ENCODE peak calls at places on chromosomes 13 and 19, in nine cellular contexts. G is Peyer's patch; K is activated B cell treated with CpG ODN at 0.5 μM for 24 hours; F is AG10803; Z is CD8-positive, alpha-beta T cell; E is cardiac fibroblast; O is lower lobe of right lung; H is tibial nerve; V is Caco-2. P is an unnamed sample.

GRCh38 chr13:76148926-76149325 is 512.8 kb downstream of the LMO7 start:
- DNase-seq in G (no peak), K (no peak), F (peak), Z (no peak), E (peak), O (no peak), H (no peak), V (no peak), P (no peak)

GRCh38 chr13:101892296-101892695 is 439.8 kb downstream of the ITGBL1 start:
- DNase-seq in G (no peak), K (no peak), F (no peak), Z (no peak), E (no peak), O (no peak), H (no peak), V (no peak), P (no peak)

GRCh38 chr19:12035220-12036172 is at the start of gene ZNF433:
- DNase-seq in G (peak), K (peak), F (peak), Z (peak), E (peak), O (peak), H (peak), V (peak), P (peak)

GRCh38 chr19:56145698-56146097 is 4.6 kb downstream of the ZNF444 start:
- DNase-seq in G (no peak), K (no peak), F (no peak), Z (no peak), E (no peak), O (no peak), H (no peak), V (no peak), P (no peak)

GRCh38 chr13:93496985-93497673 is 270.5 kb downstream of the GPC6 start:
- DNase-seq in G (no peak), K (no peak), F (no peak), Z (no peak), E (peak), O (no peak), H (no peak), V (no peak), P (no peak)

GRCh38 chr13:28792992-28793391 is 27.1 kb upstream of the MTUS2 start:
- DNase-seq in G (no peak), K (no peak), F (peak), Z (no peak), E (peak), O (no peak), H (no peak), V (no peak), P (no peak)

GRCh38 chr19:55172741-55173140 is 6.3 kb upstream of the DNAAF3 start:
- DNase-seq in G (no peak), K (no peak), F (peak), Z (no peak), E (peak), O (no peak), H (no peak), V (no peak), P (no peak)

GRCh38 chr13:71522976-71523517 is 344.0 kb downstream of the DACH1 start:
- DNase-seq in G (no peak), K (no peak), F (no peak), Z (no peak), E (no peak), O (no peak), H (no peak), V (no peak), P (no peak)

GRCh38 chr13:104759069-104759468 is 1692.9 kb upstream of the SLC10A2 start:
- DNase-seq in G (no peak), K (no peak), F (no peak), Z (no peak), E (no peak), O (no peak), H (no peak), V (no peak), P (no peak)

GRCh38 chr19:17779281-17779930 is 15.5 kb upstream of the B3GNT3 start:
- DNase-seq in G (peak), K (no peak), F (peak), Z (no peak), E (peak), O (peak), H (no peak), V (no peak), P (no peak)

GRCh38 chr13:72677431-72677830 is 50.0 kb downstream of the MZT1 start:
- DNase-seq in G (no peak), K (no peak), F (no peak), Z (no peak), E (no peak), O (no peak), H (no peak), V (peak), P (no peak)

GRCh38 chr19:13163609-13164364 is 13.6 kb downstream of the IER2 start:
- DNase-seq in G (peak), K (peak), F (peak), Z (peak), E (peak), O (peak), H (peak), V (peak), P (no peak)

GRCh38 chr19:53102701-53103140 is 501 bp downstream of the ZNF160 start:
- DNase-seq in G (no peak), K (no peak), F (peak), Z (no peak), E (peak), O (peak), H (no peak), V (peak), P (no peak)

GRCh38 chr13:24038846-24039330 is 121.6 kb upstream of the SPATA13 start:
- DNase-seq in G (no peak), K (no peak), F (peak), Z (no peak), E (no peak), O (no peak), H (no peak), V (no peak), P (no peak)

GRCh38 chr19:38743394-38744297 is 628 bp downstream of the CAPN12 start:
- DNase-seq in G (no peak), K (no peak), F (no peak), Z (no peak), E (no peak), O (peak), H (no peak), V (no peak), P (no peak)

GRCh38 chr13:113001251-113002140 is 32.5 kb downstream of the MCF2L start:
- DNase-seq in G (no peak), K (no peak), F (no peak), Z (no peak), E (peak), O (peak), H (no peak), V (peak), P (peak)

GRCh38 chr19:53102186-53102585 is 1.0 kb downstream of the ZNF160 start:
- DNase-seq in G (no peak), K (no peak), F (no peak), Z (no peak), E (no peak), O (no peak), H (no peak), V (no peak), P (no peak)

GRCh38 chr19:55376381-55376933 is at the start of gene TMEM190:
- DNase-seq in G (no peak), K (no peak), F (no peak), Z (no peak), E (no peak), O (no peak), H (no peak), V (peak), P (no peak)

GRCh38 chr13:98657506-98658085 is 80.7 kb upstream of the STK24 start:
- DNase-seq in G (no peak), K (no peak), F (peak), Z (no peak), E (no peak), O (no peak), H (no peak), V (no peak), P (no peak)

GRCh38 chr13:32802159-32802558 is 214.1 kb upstream of the KL start:
- DNase-seq in G (no peak), K (no peak), F (no peak), Z (no peak), E (no peak), O (no peak), H (no peak), V (no peak), P (no peak)

GRCh38 chr13:50230365-50230978 is 215.2 kb downstream of the KCNRG start:
- DNase-seq in G (no peak), K (no peak), F (peak), Z (no peak), E (peak), O (no peak), H (no peak), V (peak), P (no peak)

GRCh38 chr13:97307882-97308624 is 85.9 kb downstream of the MBNL2 start:
- DNase-seq in G (no peak), K (no peak), F (peak), Z (no peak), E (peak), O (no peak), H (peak), V (no peak), P (no peak)

GRCh38 chr13:97222934-97223710 is 989 bp downstream of the MBNL2 start:
- DNase-seq in G (no peak), K (no peak), F (peak), Z (no peak), E (no peak), O (no peak), H (no peak), V (no peak), P (no peak)

DNA sequence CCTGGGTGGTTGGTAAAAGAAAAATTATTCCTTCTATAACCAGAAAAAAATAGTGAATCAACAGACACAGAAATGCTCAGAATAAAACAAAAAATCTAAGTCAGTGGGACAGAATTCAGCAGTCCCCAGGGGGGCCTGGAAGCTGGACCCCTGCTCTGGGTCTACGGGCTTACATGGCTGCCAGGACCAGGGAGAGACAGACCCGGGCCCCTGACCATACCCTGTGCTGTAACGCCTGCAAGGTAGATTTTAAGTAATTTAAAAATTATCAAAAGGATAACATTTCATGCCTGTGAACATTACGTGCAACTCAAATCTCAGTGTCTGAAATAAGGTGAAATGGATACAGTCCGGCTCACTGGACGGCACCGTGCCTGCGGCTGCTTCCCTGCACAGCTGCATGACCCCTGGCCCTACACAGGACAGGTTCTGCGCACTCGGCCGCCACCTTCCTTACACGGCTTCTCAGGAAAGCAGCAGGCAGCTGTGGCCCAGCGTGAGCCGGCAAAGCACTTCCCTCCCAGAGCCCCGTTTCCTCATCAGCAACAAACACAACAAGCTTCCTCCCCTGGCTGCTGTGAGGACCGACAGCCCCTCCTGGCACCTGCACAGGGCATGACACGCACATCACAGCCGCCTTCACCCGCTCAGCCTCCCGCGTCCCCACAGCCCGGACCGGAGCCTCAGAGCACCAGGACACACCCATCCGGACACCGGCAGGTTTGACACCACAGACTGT is 22.2 kb downstream of the RASA3 start:
- DNase-seq in G (peak), K (peak), F (peak), Z (peak), E (no peak), O (peak), H (peak), V (no peak), P (no peak)
- TF ChIP-seq CTCF in G (peak), K (no peak), F (peak), Z (peak), E (no peak), O (peak), H (no peak), V (no peak), P (no peak)

GRCh38 chr19:31364956-31365355 is 15.7 kb upstream of the TSHZ3 start:
- DNase-seq in G (no peak), K (no peak), F (no peak), Z (no peak), E (no peak), O (no peak), H (no peak), V (no peak), P (no peak)
- TF ChIP-seq CTCF in G (no peak), K (no peak), F (no peak), Z (no peak), E (no peak), O (no peak), H (no peak), V (no peak), P (no peak)

GRCh38 chr19:20513179-20513934 is 52.2 kb downstream of the ZNF737 start:
- DNase-seq in G (no peak), K (no peak), F (no peak), Z (no peak), E (no peak), O (no peak), H (no peak), V (no peak), P (no peak)
- TF ChIP-seq CTCF in G (no peak), K (no peak), F (no peak), Z (no peak), E (no peak), O (no peak), H (no peak), V (no peak), P (no peak)

GRCh38 chr13:30850867-30851211 is 55.2 kb upstream of the MEDAG start:
- DNase-seq in G (no peak), K (no peak), F (no peak), Z (no peak), E (no peak), O (no peak), H (no peak), V (no peak), P (no peak)
- TF ChIP-seq CTCF in G (no peak), K (no peak), F (no peak), Z (no peak), E (no peak), O (no peak), H (no peak), V (no peak), P (no peak)

DNA sequence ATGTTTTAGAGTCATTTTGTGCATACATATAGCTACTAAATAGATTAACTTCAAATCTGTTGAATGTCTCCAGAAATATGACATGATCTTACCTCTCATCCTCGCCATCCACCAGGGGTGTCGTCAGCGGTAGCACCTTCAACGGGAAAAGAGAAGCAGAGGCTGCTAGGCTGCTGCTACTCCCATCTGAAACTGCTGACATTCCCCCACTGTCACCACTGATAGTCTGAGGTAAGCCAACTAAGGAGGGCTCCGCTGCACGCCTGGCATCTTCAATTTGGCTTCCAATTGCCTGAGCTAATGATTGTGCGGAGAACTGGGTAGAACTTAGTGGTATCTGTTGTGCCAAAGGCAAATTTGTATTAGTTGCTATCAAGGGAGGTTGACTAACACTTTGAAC is 3.1 kb downstream of the TSC22D1 start:
- DNase-seq in G (no peak), K (no peak), F (no peak), Z (no peak), E (no peak), O (no peak), H (no peak), V (no peak), P (no peak)
- TF ChIP-seq CTCF in G (no peak), K (no peak), F (no peak), Z (no peak), E (no peak), O (no peak), H (no peak), V (no peak), P (no peak)

DNA sequence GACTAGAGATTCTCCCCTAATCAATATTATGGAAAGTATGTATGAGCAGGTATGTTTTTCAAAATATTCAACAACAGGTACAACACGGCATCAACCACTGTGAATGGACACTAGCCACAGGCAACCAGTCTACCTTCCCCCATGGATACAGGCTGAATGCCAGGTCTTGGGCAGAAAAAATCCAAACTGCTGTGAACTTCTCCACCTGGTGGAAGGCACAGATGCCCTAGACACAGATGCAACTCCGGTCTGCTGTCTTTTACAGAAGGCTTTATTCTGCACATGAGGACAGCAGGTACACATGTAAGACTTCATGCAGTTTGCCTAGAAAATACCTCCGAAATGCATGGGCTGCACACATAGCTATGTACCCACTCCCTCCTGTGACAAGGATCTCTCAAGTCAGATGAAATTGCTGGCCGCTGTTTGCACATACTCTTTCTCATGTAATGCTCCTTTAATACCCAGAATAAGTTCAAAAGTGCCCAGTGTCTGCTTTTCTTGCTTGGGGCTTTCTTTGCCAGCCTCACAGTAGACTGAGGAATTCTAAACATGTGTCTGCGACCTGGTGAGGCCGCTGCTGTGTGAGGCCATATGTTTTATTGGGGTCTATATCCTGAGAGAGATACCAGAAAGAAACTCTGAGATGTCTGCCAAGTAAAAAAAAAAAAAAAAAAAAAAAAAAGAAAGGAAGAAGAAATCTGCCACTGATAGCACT is 325.9 kb downstream of the FOXO1 start:
- DNase-seq in G (no peak), K (no peak), F (peak), Z (peak), E (peak), O (no peak), H (no peak), V (peak), P (no peak)
- TF ChIP-seq CTCF in G (no peak), K (no peak), F (peak), Z (no peak), E (peak), O (no peak), H (no peak), V (no peak), P (peak)

GRCh38 chr19:19064098-19064722 is 416 bp downstream of the SLC25A42 start:
- DNase-seq in G (no peak), K (peak), F (no peak), Z (no peak), E (no peak), O (no peak), H (no peak), V (no peak), P (no peak)
- TF ChIP-seq CTCF in G (no peak), K (no peak), F (peak), Z (peak), E (peak), O (peak), H (no peak), V (peak), P (peak)

P was measured in LNCaP clone FGC.